ENCODE peak calls at places on chromosomes 11 and 22, in five cellular contexts. W is foreskin fibroblast; L is GM13977; K is RWPE1; M is activated CD8-positive, alpha-beta T cell treated with anti-CD3 and anti-CD28 coated beads for 36 hours. P is an unnamed sample.

GRCh38 chr11:97254790-97255189 is 865.0 kb downstream of the JRKL start:
- DNase-seq in L (no peak), M (no peak), W (no peak), K (no peak), P (no peak)

GRCh38 chr11:126362879-126363655 is 7.6 kb downstream of the ST3GAL4 start:
- DNase-seq in M (no peak), L (no peak), K (no peak), W (no peak), P (no peak)

GRCh38 chr11:68146704-68147474 is 25.7 kb upstream of the CHKA start:
- DNase-seq in M (no peak), K (peak), L (no peak), W (peak), P (no peak)

GRCh38 chr22:49676783-49677494 is 150.7 kb downstream of the BRD1 start:
- DNase-seq in K (no peak), L (no peak), W (no peak), M (no peak), P (no peak)

GRCh38 chr11:66100272-66101037 is 30.4 kb downstream of the PACS1 start:
- DNase-seq in W (no peak), M (peak), K (no peak), L (peak), P (peak)

GRCh38 chr22:45217806-45218205 is 22.9 kb downstream of the KIAA0930 start:
- DNase-seq in M (no peak), W (no peak), L (no peak), K (no peak), P (no peak)

GRCh38 chr11:117716652-117717440 is 80.2 kb downstream of the DSCAML1 start:
- DNase-seq in K (no peak), L (no peak), M (no peak), W (no peak), P (no peak)

GRCh38 chr11:34356576-34356917 is 1.3 kb downstream of the ABTB2 start:
- DNase-seq in K (peak), L (peak), W (no peak), M (peak), P (no peak)

GRCh38 chr11:107996025-107996776 is 12.5 kb upstream of the CUL5 start:
- DNase-seq in L (no peak), K (no peak), W (no peak), M (no peak), P (no peak)

GRCh38 chr11:119666463-119667131 is 62.4 kb downstream of the NECTIN1 start:
- DNase-seq in W (peak), L (peak), K (peak), M (peak), P (peak)

GRCh38 chr11:74235121-74235520 is 64.0 kb downstream of the PPME1 start:
- DNase-seq in L (no peak), M (no peak), K (no peak), W (no peak), P (no peak)

GRCh38 chr22:35352214-35353111 is 28.4 kb upstream of the HMOX1 start:
- DNase-seq in K (no peak), W (no peak), M (peak), L (peak), P (peak)

GRCh38 chr22:35348703-35349102 is 32.2 kb upstream of the HMOX1 start:
- DNase-seq in W (no peak), K (no peak), L (no peak), M (no peak), P (no peak)

GRCh38 chr22:35349704-35350538 is 31.0 kb upstream of the HMOX1 start:
- DNase-seq in M (no peak), L (no peak), W (no peak), K (no peak), P (no peak)

GRCh38 chr22:35349368-35349703 is 31.6 kb upstream of the HMOX1 start:
- DNase-seq in K (no peak), L (no peak), W (no peak), M (no peak), P (no peak)

DNA sequence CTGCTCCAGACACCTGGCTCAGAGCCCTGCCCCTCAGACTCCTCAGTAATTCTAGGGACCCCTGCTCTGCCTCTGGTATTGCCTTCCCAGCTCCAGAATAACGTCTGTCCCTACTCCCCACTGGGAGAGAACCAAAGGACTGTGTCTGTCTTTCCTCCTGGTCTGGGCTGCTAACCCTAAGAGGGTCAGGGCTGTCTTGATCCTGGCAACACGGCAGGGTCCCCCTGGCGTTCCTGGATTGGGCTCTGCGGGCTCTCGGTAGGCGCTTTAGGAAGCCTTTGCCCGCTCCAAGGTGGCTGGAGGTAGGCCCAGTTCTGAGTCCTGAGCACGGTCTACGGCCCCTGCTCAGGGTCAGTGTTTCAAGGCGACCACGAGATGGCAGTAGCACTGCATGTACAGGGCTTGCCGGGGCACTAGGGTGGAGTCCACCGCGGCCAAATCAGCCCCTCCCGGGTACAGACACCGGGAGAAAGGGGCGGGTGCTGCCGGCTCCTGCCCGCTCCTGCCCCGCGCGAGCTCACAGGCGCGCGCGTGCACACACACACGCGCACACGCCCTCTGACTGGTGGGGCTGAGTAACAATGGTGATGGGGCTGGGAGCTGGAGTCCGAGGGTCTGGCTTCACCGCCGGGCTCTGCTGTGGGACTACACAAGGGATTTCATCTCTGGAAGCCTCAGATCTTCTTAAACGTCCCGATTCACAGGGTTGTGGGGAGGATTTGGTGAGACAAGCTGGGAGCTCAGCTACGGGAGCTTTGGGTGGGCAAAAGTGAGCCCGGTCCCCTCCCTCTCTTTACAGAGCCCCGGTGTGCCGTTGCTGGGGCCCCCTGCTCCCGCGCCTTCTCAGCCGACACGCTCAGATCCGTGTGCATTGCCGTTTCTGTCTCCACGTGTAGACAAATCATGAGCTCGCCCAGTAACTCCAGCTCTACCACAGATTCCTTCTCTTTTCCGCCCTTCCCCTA is 30.1 kb upstream of the HMOX1 start:
- DNase-seq in K (peak), M (peak), W (peak), L (peak), P (peak)
- TF ChIP-seq CTCF in K (peak), M (peak), W (peak), L (peak), P (peak)

GRCh38 chr11:48210052-48210451 is 6.6 kb upstream of the OR4B1 start:
- DNase-seq in K (no peak), L (no peak), W (no peak), M (peak), P (no peak)
- TF ChIP-seq CTCF in K (no peak), L (no peak), W (peak), M (no peak), P (no peak)

DNA sequence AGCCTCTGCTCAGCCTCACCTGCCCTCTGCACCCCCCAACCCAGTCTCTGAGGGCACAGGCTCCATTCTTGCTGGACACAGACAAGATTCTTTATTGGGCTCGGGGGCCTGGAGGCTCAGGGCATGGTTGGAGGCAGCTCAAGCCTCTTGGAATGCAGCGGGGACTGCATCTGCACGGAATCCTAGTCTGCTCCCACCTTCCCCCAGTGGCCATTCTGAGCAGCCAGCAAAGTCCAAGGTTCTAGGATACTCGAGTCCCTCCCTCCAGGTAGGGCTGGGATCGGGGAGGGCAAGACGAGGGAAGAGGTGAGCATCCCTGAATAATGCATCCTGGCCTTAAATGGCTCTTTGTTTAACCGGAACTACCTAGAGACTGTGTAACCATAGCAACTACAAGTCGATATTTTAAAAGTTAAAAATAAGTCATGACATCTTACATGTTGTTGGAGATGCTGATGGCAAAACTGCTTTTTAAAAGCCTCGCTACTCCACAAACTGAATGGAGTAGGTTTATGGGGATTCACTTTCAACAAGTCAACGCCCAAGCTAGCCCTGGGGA is 10.7 kb upstream of the IGSF22 start:
- DNase-seq in M (no peak), K (no peak), W (no peak), L (no peak), P (no peak)
- TF ChIP-seq CTCF in M (no peak), K (no peak), W (no peak), L (no peak), P (no peak)

DNA sequence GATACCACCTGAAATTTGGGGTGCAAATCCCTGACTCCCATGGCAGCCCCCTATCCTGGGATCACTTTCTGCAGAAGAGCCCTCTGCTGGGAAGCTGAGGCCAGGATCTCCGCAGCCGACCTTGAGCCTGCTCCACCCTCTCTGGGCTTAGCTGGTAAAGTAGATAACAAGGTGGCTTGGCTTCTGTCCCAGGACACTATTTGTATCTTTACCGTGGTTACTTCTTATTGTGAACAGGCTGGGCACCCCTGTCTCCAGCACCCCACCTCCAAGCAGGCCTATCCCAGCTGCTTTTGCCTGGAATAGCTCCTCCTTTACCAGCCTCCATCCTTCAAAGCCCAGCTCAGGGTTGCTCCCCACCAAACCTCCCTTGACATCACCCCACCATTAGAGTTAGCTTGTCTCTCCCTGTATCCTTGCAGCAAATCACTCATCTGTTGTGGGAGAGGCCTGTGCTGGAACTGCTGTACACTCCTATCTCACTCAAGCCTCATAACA is 35.2 kb upstream of the P2RY2 start:
- DNase-seq in W (no peak), K (no peak), M (no peak), L (no peak), P (no peak)
- TF ChIP-seq CTCF in W (no peak), K (no peak), M (no peak), L (no peak), P (no peak)

GRCh38 chr11:64241430-64242153 is 697 bp downstream of the FKBP2 start:
- DNase-seq in K (peak), L (peak), W (peak), M (peak), P (peak)
- TF ChIP-seq CTCF in K (no peak), L (no peak), W (no peak), M (no peak), P (no peak)

DNA sequence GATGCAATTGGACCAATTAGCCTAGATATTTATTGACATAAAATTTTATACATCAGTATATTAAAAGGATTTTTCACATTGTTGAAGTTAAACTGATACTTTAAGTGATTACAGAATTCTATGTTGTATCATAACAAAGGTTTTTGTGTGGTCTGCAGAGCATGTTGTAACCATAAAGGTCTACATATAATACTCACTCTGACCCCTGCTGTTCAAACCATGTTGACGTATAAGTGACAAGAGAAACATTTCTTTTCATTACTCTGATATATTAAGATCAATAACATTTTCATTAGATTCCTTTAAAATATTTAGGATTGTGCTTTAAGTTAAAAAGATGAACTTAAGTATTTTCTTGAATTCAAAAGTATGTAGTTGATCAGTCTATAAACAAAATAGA is 63.9 kb downstream of the GAS2 start:
- DNase-seq in M (peak), W (no peak), K (peak), L (peak), P (peak)
- TF ChIP-seq CTCF in M (peak), W (no peak), K (peak), L (peak), P (no peak)

GRCh38 chr11:77411238-77411637 is 62.7 kb downstream of the PAK1 start:
- DNase-seq in K (peak), L (peak), W (no peak), M (peak), P (peak)

GRCh38 chr11:77412814-77413213 is 61.1 kb downstream of the PAK1 start:
- DNase-seq in K (no peak), L (no peak), M (no peak), W (no peak), P (no peak)

GRCh38 chr11:77413850-77414249 is 60.0 kb downstream of the PAK1 start:
- DNase-seq in L (no peak), K (no peak), W (no peak), M (no peak), P (no peak)

GRCh38 chr11:77410076-77410827 is 63.6 kb downstream of the PAK1 start:
- DNase-seq in M (no peak), W (no peak), L (no peak), K (no peak), P (no peak)

GRCh38 chr11:77411717-77412441 is 62.0 kb downstream of the PAK1 start:
- DNase-seq in W (peak), L (peak), M (peak), K (peak), P (peak)
- TF ChIP-seq CTCF in W (no peak), L (peak), M (no peak), K (no peak), P (peak)

DNA sequence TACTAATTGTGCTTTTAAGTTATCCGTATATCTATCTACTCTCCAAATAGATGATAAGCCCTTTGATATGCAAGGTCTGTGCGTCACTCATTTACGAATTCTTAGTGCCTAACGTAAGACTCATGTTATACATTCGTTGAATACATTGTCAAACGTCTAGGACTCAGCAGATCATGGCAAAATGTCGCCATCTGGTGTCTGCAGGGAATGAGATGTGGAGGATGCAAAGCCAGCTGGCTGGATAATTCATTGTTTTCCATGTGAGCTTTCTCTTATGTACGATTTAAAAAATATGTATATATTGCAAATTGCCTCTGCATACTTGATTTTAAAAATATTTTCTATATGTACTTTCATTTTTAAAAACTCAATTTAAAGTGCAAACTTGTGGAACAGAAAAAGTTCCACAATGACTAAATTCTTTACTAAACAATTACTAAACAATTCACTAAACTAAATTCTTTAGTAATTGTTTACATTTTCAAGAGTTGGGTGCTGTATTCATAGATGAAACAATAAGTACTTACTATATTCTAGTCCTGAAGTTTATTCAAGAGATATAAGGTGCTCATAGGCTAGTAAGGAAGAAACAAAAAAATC is 33.8 kb downstream of the ZNF202 start:
- DNase-seq in W (peak), K (peak), L (peak), M (peak), P (peak)
- TF ChIP-seq CTCF in W (peak), K (peak), L (peak), M (peak), P (peak)

DNA sequence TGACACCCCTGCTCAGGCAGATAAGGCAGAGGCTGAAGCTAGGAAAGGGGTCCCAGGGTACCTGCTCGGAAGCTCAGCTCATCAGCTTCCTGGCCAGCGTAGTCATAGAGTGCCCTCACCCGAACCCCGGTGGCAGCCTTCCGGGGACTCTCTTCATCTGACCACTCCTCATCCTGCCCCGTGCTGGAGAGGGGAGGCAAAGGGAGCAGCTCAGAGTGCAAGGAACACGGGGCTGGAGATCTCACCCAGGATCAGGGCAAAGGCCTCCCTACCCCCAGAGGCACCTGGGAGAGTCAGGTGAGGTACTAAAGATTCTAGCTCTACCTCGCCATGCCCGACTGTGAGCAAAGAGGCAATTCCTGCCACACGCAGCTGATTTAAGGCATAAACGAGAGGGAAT is 1.6 kb upstream of the ARFGAP2 start:
- DNase-seq in L (no peak), W (no peak), K (no peak), M (no peak), P (no peak)
- TF ChIP-seq CTCF in L (no peak), W (no peak), K (no peak), M (no peak), P (no peak)

GRCh38 chr22:37260396-37260795 is 16.3 kb upstream of the RAC2 start:
- DNase-seq in M (no peak), K (no peak), W (no peak), L (no peak), P (no peak)
- TF ChIP-seq CTCF in M (no peak), K (no peak), W (no peak), L (no peak), P (no peak)